ENCODE peak calls at places on chromosome 7, in nine cellular contexts. H, E, F, C, Z, M, P, L and X are unnamed samples.

GRCh38 chr7:28958235-28958945 is at the start of gene TRIL:
- DNase-seq in E (no peak), M (peak; percentile 76), F (peak; percentile 89), H (peak; percentile 90), C (peak; percentile 85), P (peak; percentile 63), L (no peak), Z (peak; percentile 84), X (peak; percentile 79)

GRCh38 chr7:73779517-73779916 is 9.4 kb upstream of the CLDN3 start:
- DNase-seq in L (no peak), F (no peak), H (no peak), Z (no peak), C (no peak), M (no peak), E (no peak), P (no peak), X (no peak)

GRCh38 chr7:144854839-144855424 is 19.1 kb upstream of the TPK1 start:
- DNase-seq in L (peak; percentile 36), M (peak; percentile 3), C (no peak), H (no peak), P (no peak), E (no peak), Z (no peak), F (no peak), X (no peak)

GRCh38 chr7:103797647-103798307 is 191.7 kb downstream of the RELN start:
- DNase-seq in C (no peak), M (no peak), F (no peak), E (no peak), Z (no peak), P (no peak), L (no peak), H (no peak), X (no peak)

GRCh38 chr7:4204530-4205165 is 477.4 kb upstream of the FOXK1 start:
- DNase-seq in Z (peak; percentile 14), P (no peak), L (no peak), C (no peak), H (no peak), M (no peak), E (no peak), F (no peak), X (no peak)

GRCh38 chr7:503575-504111 is 16.0 kb downstream of the PDGFA start:
- DNase-seq in H (peak; percentile 54), M (no peak), Z (peak; percentile 91), C (peak; percentile 72), P (peak; percentile 98), F (peak; percentile 62), E (no peak), L (no peak), X (no peak)

GRCh38 chr7:156929789-156930539 is 19.5 kb upstream of the NOM1 start:
- DNase-seq in H (no peak), L (no peak), Z (no peak), M (no peak), E (no peak), P (no peak), F (no peak), C (no peak), X (no peak)

GRCh38 chr7:112986256-112987031 is 100.2 kb downstream of the GPR85 start:
- DNase-seq in P (no peak), H (no peak), Z (no peak), C (no peak), M (peak; percentile 62), F (no peak), L (no peak), E (no peak), X (no peak)

GRCh38 chr7:28297821-28298439 is 114.4 kb upstream of the CREB5 start:
- DNase-seq in M (no peak), P (no peak), L (no peak), F (no peak), C (no peak), Z (no peak), E (no peak), H (no peak), X (no peak)

GRCh38 chr7:149715476-149715875 is 57.9 kb downstream of the ZNF467 start:
- DNase-seq in E (no peak), M (no peak), P (no peak), H (no peak), C (no peak), L (no peak), F (no peak), Z (peak; percentile 26), X (no peak)

DNA sequence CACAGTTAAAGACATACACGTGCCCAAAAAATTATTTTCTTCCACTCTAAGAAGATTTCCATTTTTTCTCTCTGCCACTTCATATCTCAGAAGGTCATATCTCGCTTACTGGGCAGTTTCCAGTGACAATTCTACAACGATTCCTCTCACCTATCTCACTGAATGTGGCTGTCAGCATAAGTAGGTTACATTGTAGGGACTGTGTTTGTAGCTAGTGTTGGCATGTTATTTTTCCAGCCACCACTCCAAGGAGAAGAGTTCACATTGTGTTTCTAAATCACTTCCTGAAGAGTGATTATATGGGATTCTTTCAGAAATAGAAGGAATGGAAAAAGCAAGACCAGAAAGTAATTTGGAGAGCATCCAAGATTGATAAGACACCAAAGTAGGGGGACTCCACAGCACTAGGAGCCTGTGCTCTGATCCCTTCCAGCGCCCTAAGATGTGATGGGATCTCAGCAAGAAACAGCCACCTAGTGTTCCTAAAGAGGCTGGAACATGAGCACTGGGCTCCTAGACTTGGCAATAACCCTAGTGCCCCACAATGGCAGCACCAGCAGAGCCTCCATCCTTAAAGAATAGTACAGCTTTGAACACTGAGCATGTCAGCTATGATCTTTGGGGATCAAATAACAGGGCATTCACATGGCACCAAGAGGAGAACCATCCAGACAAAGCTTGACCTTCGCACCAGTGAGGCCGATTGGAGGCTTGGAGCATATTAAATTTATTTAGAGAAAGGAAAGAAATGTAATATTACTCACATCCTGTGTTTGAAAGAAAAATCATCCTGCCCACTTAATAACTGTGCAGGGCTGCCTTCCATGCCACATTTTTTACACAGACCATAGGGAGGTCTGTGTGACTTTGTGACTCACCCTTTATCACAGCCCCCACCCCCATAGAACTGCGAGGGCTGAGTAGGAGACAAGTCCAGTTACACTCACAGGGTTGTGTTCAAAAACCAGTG is 51.8 kb downstream of the CAV1 start:
- DNase-seq in M (peak; percentile 96), F (no peak), C (peak; percentile 35), Z (no peak), H (no peak), E (no peak), L (peak; percentile 74), P (no peak), X (no peak)
- H3K27ac ChIP-seq in M (peak overlapping the region; percentile 94), F (peak overlapping the region; percentile 73), C (peak overlapping the region; percentile 19), Z (peak overlapping the region; percentile 25), H (peak overlapping the region; percentile 65), E (no peak overlapping the region), L (peak overlapping the region; percentile 83), P (no peak overlapping the region), X (no peak overlapping the region)

GRCh38 chr7:37007319-37007718 is 283.0 kb upstream of the AOAH start:
- DNase-seq in P (no peak), M (no peak), E (no peak), L (no peak), F (no peak), C (no peak), Z (no peak), H (no peak), X (no peak)
- H3K27ac ChIP-seq in P (no peak overlapping the region), M (no peak overlapping the region), E (no peak overlapping the region), L (no peak overlapping the region), F (no peak overlapping the region), C (no peak overlapping the region), Z (no peak overlapping the region), H (no peak overlapping the region), X (no peak overlapping the region)

GRCh38 chr7:104973227-104973626 is 40.8 kb upstream of the KMT2E start:
- DNase-seq in Z (no peak), P (no peak), F (no peak), L (peak; percentile 77), E (no peak), M (no peak), H (no peak), C (no peak), X (no peak)
- H3K27ac ChIP-seq in Z (peak overlapping the region; percentile 67), P (no peak overlapping the region), F (peak overlapping the region; percentile 89), L (peak overlapping the region; percentile 88), E (no peak overlapping the region), M (peak overlapping the region; percentile 70), H (peak overlapping the region; percentile 94), C (peak overlapping the region; percentile 82), X (no peak overlapping the region)

DNA sequence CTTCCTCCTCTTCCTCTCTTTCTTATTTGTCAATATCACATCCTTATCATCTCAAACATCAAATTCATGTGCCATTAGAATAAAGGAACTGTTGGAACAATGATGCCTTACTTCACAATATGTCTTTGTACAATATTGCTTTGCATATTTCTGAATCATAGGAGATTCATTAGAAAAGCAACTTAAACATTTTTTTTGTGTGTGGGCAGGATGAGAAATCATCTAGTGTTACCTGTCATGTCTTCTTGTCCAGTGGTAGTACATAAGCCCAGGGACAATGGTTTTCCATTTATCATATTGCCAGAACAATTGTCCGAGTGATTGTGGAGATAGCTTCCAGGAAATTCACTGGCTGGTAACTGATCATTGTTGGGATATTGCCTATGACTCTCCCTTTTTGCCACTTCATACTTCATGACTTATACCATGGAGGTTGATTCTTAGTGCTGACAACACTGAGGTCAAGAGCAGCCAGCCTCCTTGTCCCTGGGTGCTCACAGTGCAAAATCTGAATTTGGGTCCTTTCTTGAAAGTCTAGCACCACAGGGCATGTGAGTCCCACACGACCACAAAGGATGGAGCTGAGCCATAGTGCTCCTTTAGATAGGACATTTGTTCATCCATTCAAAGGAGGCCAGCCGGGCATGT is 215.0 kb downstream of the MDFIC start:
- DNase-seq in L (no peak), P (no peak), E (no peak), C (no peak), H (no peak), F (no peak), Z (no peak), M (no peak), X (no peak)
- H3K27ac ChIP-seq in L (no peak overlapping the region), P (no peak overlapping the region), E (no peak overlapping the region), C (no peak overlapping the region), H (no peak overlapping the region), F (no peak overlapping the region), Z (no peak overlapping the region), M (no peak overlapping the region), X (no peak overlapping the region)

GRCh38 chr7:140607441-140607989 is 33.1 kb downstream of the DENND2A start:
- DNase-seq in P (peak; percentile 33), Z (peak; percentile 54), L (no peak), H (peak; percentile 76), C (peak; percentile 91), F (peak; percentile 79), M (peak; percentile 90), E (no peak), X (peak; percentile 16)
- H3K27ac ChIP-seq in P (no peak overlapping the region), Z (peak overlapping the region; percentile 24), L (no peak overlapping the region), H (peak overlapping the region; percentile 59), C (peak overlapping the region; percentile 72), F (peak overlapping the region; percentile 51), M (peak overlapping the region; percentile 31), E (no peak overlapping the region), X (no peak overlapping the region)